ENCODE peak calls at places on chromosomes 6 and 20, in five cellular contexts. V, X, N, J and M are unnamed samples.

GRCh38 chr6:84466521-84466920 is 239.1 kb upstream of the CEP162 start:
- DNase-seq in V (no peak), X (no peak), N (peak; percentile 55), J (peak; percentile 27), M (no peak)

GRCh38 chr20:45115386-45115774 is 406 bp upstream of the WFDC5 start:
- DNase-seq in V (no peak), X (no peak), N (no peak), J (no peak), M (no peak)

GRCh38 chr6:100892693-100893092 is 11.6 kb upstream of the ASCC3 start:
- DNase-seq in V (no peak), X (no peak), N (no peak), J (no peak), M (no peak)

GRCh38 chr6:102995491-102995890 is 1602.0 kb downstream of the GRIK2 start:
- DNase-seq in V (no peak), X (no peak), N (no peak), J (no peak), M (no peak)

GRCh38 chr6:22320750-22321149 is 23.9 kb upstream of the PRL start:
- DNase-seq in V (no peak), X (no peak), N (no peak), J (peak; percentile 67), M (no peak)

GRCh38 chr6:56328366-56328765 is 81.0 kb upstream of the COL21A1 start:
- DNase-seq in V (no peak), X (no peak), N (no peak), J (no peak), M (no peak)

GRCh38 chr20:32969356-32970114 is 34.7 kb downstream of the SUN5 start:
- DNase-seq in V (no peak), X (no peak), N (no peak), J (no peak), M (no peak)

GRCh38 chr6:43129434-43130194 is 41.5 kb upstream of the SRF start:
- DNase-seq in V (peak; percentile 53), X (no peak), N (no peak), J (peak; percentile 45), M (no peak)

GRCh38 chr6:89689732-89690131 is 51.2 kb upstream of the LYRM2 start:
- DNase-seq in V (no peak), X (no peak), N (no peak), J (no peak), M (no peak)

GRCh38 chr20:45479822-45480221 is 10.3 kb downstream of the WFDC2 start:
- DNase-seq in V (no peak), X (no peak), N (no peak), J (no peak), M (no peak)

GRCh38 chr6:26457407-26457795 is 354 bp upstream of the BTN2A1 start:
- DNase-seq in V (peak; percentile 22), X (no peak), N (peak; percentile 58), J (no peak), M (no peak)

GRCh38 chr6:84258268-84258667 is 30.8 kb upstream of the CEP162 start:
- DNase-seq in V (no peak), X (no peak), N (no peak), J (no peak), M (no peak)

GRCh38 chr6:29965873-29966601 is 23.7 kb downstream of the HLA-A start:
- DNase-seq in V (peak; percentile 91), X (peak; percentile 51), N (peak; percentile 95), J (peak; percentile 56), M (peak; percentile 95)

GRCh38 chr6:7758456-7758855 is 32.6 kb downstream of the BMP6 start:
- DNase-seq in V (no peak), X (no peak), N (peak; percentile 52), J (peak; percentile 69), M (no peak)

GRCh38 chr20:41003143-41003932 is 25.3 kb upstream of the TOP1 start:
- DNase-seq in V (peak; percentile 77), X (peak; percentile 15), N (peak; percentile 84), J (peak; percentile 98), M (peak; percentile 93)

GRCh38 chr6:28443112-28443773 is at the start of gene ZSCAN23:
- DNase-seq in V (peak; percentile 79), X (peak; percentile 88), N (peak; percentile 79), J (peak; percentile 80), M (peak; percentile 92)

GRCh38 chr6:87074051-87074711 is 20.7 kb downstream of the CGA start:
- DNase-seq in V (peak; percentile 30), X (no peak), N (no peak), J (no peak), M (no peak)

GRCh38 chr6:17831135-17831534 is 124.4 kb upstream of the NUP153 start:
- DNase-seq in V (no peak), X (no peak), N (no peak), J (no peak), M (no peak)

GRCh38 chr6:154354265-154354777 is 2.3 kb downstream of the IPCEF1 start:
- DNase-seq in V (no peak), X (no peak), N (no peak), J (no peak), M (no peak)

GRCh38 chr6:51045548-51045947 is 226.9 kb downstream of the TFAP2B start:
- DNase-seq in V (no peak), X (no peak), N (no peak), J (no peak), M (peak; percentile 26)

GRCh38 chr6:136289579-136290405 is at the start of gene BCLAF1:
- DNase-seq in V (peak; percentile 100), X (peak; percentile 100), N (peak; percentile 100), J (peak; percentile 100), M (peak; percentile 100)

GRCh38 chr6:72783667-72784066 is 161.8 kb downstream of the KCNQ5 start:
- DNase-seq in V (no peak), X (no peak), N (no peak), J (no peak), M (no peak)

GRCh38 chr20:9807176-9807575 is 31.7 kb downstream of the PAK5 start:
- DNase-seq in V (no peak), X (no peak), N (no peak), J (no peak), M (no peak)

GRCh38 chr20:24959591-24960301 is 10.7 kb downstream of the CST7 start:
- DNase-seq in V (no peak), X (no peak), N (no peak), J (no peak), M (peak; percentile 81)

GRCh38 chr6:33976425-33977360 is 169.2 kb downstream of the GRM4 start:
- DNase-seq in V (no peak), X (no peak), N (no peak), J (no peak), M (no peak)

GRCh38 chr6:90477366-90477765 is 109.5 kb downstream of the MAP3K7 start:
- DNase-seq in V (no peak), X (no peak), N (no peak), J (peak; percentile 34), M (no peak)

GRCh38 chr20:19598117-19598516 is 159.9 kb upstream of the RIN2 start:
- DNase-seq in V (no peak), X (no peak), N (no peak), J (no peak), M (no peak)

GRCh38 chr20:5085380-5085779 is 34.4 kb downstream of the PCNA start:
- DNase-seq in V (peak; percentile 21), X (no peak), N (peak; percentile 60), J (no peak), M (no peak)

GRCh38 chr6:11689847-11690246 is 88.8 kb downstream of the ADTRP start:
- DNase-seq in V (no peak), X (no peak), N (no peak), J (no peak), M (no peak)

GRCh38 chr20:33524261-33524660 is 34.4 kb downstream of the CBFA2T2 start:
- DNase-seq in V (no peak), X (no peak), N (no peak), J (no peak), M (no peak)

GRCh38 chr6:43865947-43866346 is 95.9 kb downstream of the VEGFA start:
- DNase-seq in V (no peak), X (no peak), N (no peak), J (peak; percentile 74), M (no peak)

DNA sequence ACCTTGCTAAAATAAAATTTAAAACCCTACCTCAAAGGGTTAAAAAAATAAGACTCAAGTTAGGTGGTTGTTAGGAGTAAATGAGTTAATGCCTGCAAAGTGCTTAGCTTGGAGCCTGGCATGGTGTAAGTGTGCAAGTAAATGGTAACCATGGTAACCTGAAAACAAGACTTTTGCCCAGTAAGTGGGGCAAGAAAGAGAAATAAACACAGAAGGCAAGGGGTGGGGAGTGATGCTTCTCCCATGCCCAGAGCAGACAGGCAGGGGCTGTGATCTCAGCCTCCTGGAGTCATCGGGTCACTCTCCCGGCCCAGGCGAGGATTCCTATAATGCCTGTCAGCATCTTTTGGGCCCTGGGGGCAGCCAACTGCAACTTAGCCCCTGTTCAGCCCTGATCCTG is 59.2 kb upstream of the SLC32A1 start:
- DNase-seq in V (no peak), X (no peak), N (no peak), J (no peak), M (no peak)
- H3K4me3 ChIP-seq in V (no peak overlapping the region), X (no peak overlapping the region), N (no peak overlapping the region), J (no peak overlapping the region), M (no peak overlapping the region)

GRCh38 chr6:31742894-31743293 is 3.1 kb downstream of the MSH5 start:
- DNase-seq in V (no peak), X (no peak), N (no peak), J (no peak), M (no peak)

GRCh38 chr6:31739639-31740396 is at the start of gene MSH5:
- DNase-seq in V (peak; percentile 99), X (peak; percentile 91), N (peak; percentile 99), J (peak; percentile 99), M (peak; percentile 100)

GRCh38 chr6:31740397-31741223 is 805 bp downstream of the MSH5 start:
- DNase-seq in V (peak; percentile 60), X (no peak), N (peak; percentile 74), J (no peak), M (no peak)

GRCh38 chr6:31741815-31742214 is 2.0 kb downstream of the MSH5 start:
- DNase-seq in V (no peak), X (no peak), N (no peak), J (no peak), M (no peak)

GRCh38 chr6:31744422-31744821 is 4.6 kb downstream of the MSH5 start:
- DNase-seq in V (no peak), X (no peak), N (no peak), J (no peak), M (no peak)
- H3K4me3 ChIP-seq in V (no peak overlapping the region), X (no peak overlapping the region), N (no peak overlapping the region), J (no peak overlapping the region), M (no peak overlapping the region)

GRCh38 chr6:35737413-35738211 is 780 bp downstream of the ARMC12 start:
- DNase-seq in V (no peak), X (peak; percentile 60), N (no peak), J (peak; percentile 89), M (no peak)
- H3K4me3 ChIP-seq in V (no peak overlapping the region), X (no peak overlapping the region), N (no peak overlapping the region), J (no peak overlapping the region), M (no peak overlapping the region)

GRCh38 chr20:56634307-56634706 is 5.2 kb downstream of the TFAP2C start:
- DNase-seq in V (no peak), X (no peak), N (no peak), J (peak; percentile 7), M (no peak)

GRCh38 chr20:56630506-56631317 is 1.6 kb downstream of the TFAP2C start:
- DNase-seq in V (no peak), X (no peak), N (no peak), J (peak; percentile 33), M (no peak)

GRCh38 chr20:56630086-56630493 is 984 bp downstream of the TFAP2C start:
- DNase-seq in V (peak; percentile 64), X (no peak), N (peak; percentile 60), J (peak; percentile 72), M (peak; percentile 72)

GRCh38 chr20:56631318-56631989 is 2.3 kb downstream of the TFAP2C start:
- DNase-seq in V (no peak), X (no peak), N (no peak), J (no peak), M (no peak)

GRCh38 chr20:56631990-56632327 is 2.9 kb downstream of the TFAP2C start:
- DNase-seq in V (no peak), X (no peak), N (no peak), J (peak; percentile 18), M (no peak)
- H3K4me3 ChIP-seq in V (no peak overlapping the region), X (no peak overlapping the region), N (no peak overlapping the region), J (peak overlapping the region; percentile 72), M (no peak overlapping the region)